ENCODE peak calls at places on chromosomes 16 and 17, in six cellular contexts. T is cardiac muscle cell, U is stomach, O is breast epithelium, Z is lower lobe of right lung, D is aorta. L is an unnamed sample.

GRCh38 chr17:5541610-5542202 is 42.6 kb downstream of the NLRP1 start:
- DNase-seq in T (no peak), U (no peak), O (no peak), Z (no peak), D (no peak), L (no peak)

GRCh38 chr17:81976332-81977210 is 858 bp upstream of the ASPSCR1 start:
- DNase-seq in T (no peak), U (peak; percentile 69), O (no peak), Z (peak; percentile 76), D (no peak), L (no peak)

GRCh38 chr16:89115216-89115949 is 21.7 kb downstream of the ACSF3 start:
- DNase-seq in T (no peak), U (peak; percentile 75), O (no peak), Z (peak; percentile 92), D (peak; percentile 85), L (no peak)

GRCh38 chr17:47694818-47695663 is 1.1 kb downstream of the TBKBP1 start:
- DNase-seq in T (peak; percentile 56), U (peak; percentile 61), O (no peak), Z (peak; percentile 84), D (no peak), L (no peak)

GRCh38 chr17:2075336-2076056 is 20.6 kb downstream of the HIC1 start:
- DNase-seq in T (peak; percentile 39), U (no peak), O (no peak), Z (no peak), D (no peak), L (no peak)

GRCh38 chr16:58847902-58848661 is 114.0 kb upstream of the GOT2 start:
- DNase-seq in T (no peak), U (no peak), O (no peak), Z (no peak), D (no peak), L (no peak)

GRCh38 chr17:83109386-83109785 is 30.0 kb downstream of the METRNL start:
- DNase-seq in T (no peak), U (no peak), O (no peak), Z (no peak), D (no peak), L (no peak)

GRCh38 chr17:5203908-5204294 is 12.2 kb upstream of the ZNF594 start:
- DNase-seq in T (no peak), U (no peak), O (no peak), Z (no peak), D (no peak), L (no peak)

GRCh38 chr17:58249270-58250133 is 11.1 kb downstream of the LPO start:
- DNase-seq in T (peak; percentile 70), U (peak; percentile 66), O (peak; percentile 63), Z (peak; percentile 80), D (peak; percentile 91), L (no peak)

GRCh38 chr17:57605734-57606105 is 139.4 kb downstream of the CCDC182 start:
- DNase-seq in T (peak; percentile 8), U (no peak), O (no peak), Z (no peak), D (no peak), L (no peak)

GRCh38 chr17:19664136-19664820 is 15.7 kb downstream of the ALDH3A2 start:
- DNase-seq in T (peak; percentile 61), U (peak; percentile 32), O (no peak), Z (peak; percentile 71), D (no peak), L (no peak)

GRCh38 chr16:578870-579405 is 9.2 kb downstream of the PIGQ start:
- DNase-seq in T (peak; percentile 86), U (peak; percentile 85), O (no peak), Z (peak; percentile 88), D (peak; percentile 85), L (peak; percentile 33)

GRCh38 chr16:51085271-51085670 is 65.8 kb downstream of the SALL1 start:
- DNase-seq in T (no peak), U (no peak), O (no peak), Z (no peak), D (no peak), L (no peak)

GRCh38 chr17:46949291-46950174 is 26.6 kb downstream of the GOSR2 start:
- DNase-seq in T (no peak), U (no peak), O (no peak), Z (no peak), D (no peak), L (no peak)

GRCh38 chr17:81831957-81832607 is 1.0 kb downstream of the MCRIP1 start:
- DNase-seq in T (no peak), U (no peak), O (no peak), Z (peak; percentile 67), D (no peak), L (no peak)

GRCh38 chr17:17774009-17774881 is 62.5 kb downstream of the SREBF1 start:
- DNase-seq in T (no peak), U (peak; percentile 80), O (peak; percentile 73), Z (no peak), D (no peak), L (no peak)

DNA sequence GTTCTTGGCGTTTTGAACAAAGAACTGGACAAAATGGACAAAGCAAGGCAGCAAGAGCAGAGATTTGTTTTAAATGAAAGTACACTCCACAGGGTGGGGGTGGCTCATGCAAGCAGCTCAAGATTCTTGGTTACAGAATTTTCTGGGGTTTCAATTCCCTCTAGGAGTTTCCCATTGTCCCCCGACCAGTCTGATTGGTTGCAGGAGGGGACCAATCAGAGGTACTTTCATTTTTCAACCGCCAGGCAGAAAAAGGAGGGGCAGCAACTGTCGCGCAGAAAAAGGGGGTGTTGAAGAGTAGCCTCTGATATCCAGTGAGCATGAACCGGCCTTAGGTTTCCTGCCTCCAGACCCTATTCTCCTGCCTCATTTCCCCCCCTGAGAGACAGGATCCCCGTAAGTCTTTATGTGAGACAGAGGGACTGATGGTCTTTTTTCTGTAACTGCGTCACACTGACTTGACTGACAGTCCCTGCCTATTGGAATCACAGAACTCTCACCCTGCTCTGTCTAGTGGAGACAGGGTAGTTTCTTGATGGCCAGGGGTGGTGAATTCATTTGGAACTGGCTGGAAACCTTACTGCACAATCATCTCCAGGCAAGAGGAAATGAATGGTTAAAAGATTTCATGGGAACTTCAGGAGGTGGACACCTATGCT is 59.4 kb upstream of the ALOX12 start:
- DNase-seq in T (no peak), U (no peak), O (no peak), Z (no peak), D (no peak), L (no peak)
- H3K27ac ChIP-seq in T (no peak overlapping the region), U (peak overlapping the region; percentile 73), O (no peak overlapping the region), Z (peak overlapping the region; percentile 68), D (no peak overlapping the region), L (peak overlapping the region; percentile 71)

GRCh38 chr17:67837965-67838364 is 12.7 kb downstream of the BPTF start:
- DNase-seq in T (no peak), U (no peak), O (no peak), Z (no peak), D (no peak), L (no peak)
- H3K27ac ChIP-seq in T (no peak overlapping the region), U (no peak overlapping the region), O (no peak overlapping the region), Z (no peak overlapping the region), D (no peak overlapping the region), L (no peak overlapping the region)

GRCh38 chr16:30184430-30185140 is 1.2 kb downstream of the CORO1A start:
- DNase-seq in T (no peak), U (peak; percentile 31), O (no peak), Z (peak; percentile 71), D (peak; percentile 74), L (peak; percentile 16)

GRCh38 chr16:30185683-30186421 is 2.5 kb downstream of the CORO1A start:
- DNase-seq in T (no peak), U (peak; percentile 63), O (no peak), Z (peak; percentile 84), D (peak; percentile 81), L (peak; percentile 41)

GRCh38 chr16:30185141-30185682 is 1.8 kb downstream of the CORO1A start:
- DNase-seq in T (no peak), U (no peak), O (no peak), Z (peak; percentile 47), D (peak; percentile 76), L (no peak)

GRCh38 chr16:30183961-30184429 is 593 bp downstream of the CORO1A start:
- DNase-seq in T (no peak), U (peak; percentile 53), O (no peak), Z (peak; percentile 63), D (peak; percentile 77), L (no peak)

GRCh38 chr16:30183236-30183960 is at the start of gene CORO1A:
- DNase-seq in T (peak; percentile 86), U (peak; percentile 86), O (peak; percentile 83), Z (peak; percentile 91), D (peak; percentile 94), L (peak; percentile 38)
- H3K27ac ChIP-seq in T (peak within 1 kb of the TSS; percentile 40), U (peak within 1 kb of the TSS; percentile 85), O (peak within 1 kb of the TSS; percentile 48), Z (peak within 1 kb of the TSS; percentile 78), D (peak within 1 kb of the TSS; percentile 31), L (peak within 1 kb of the TSS; percentile 74)

GRCh38 chr17:56543280-56543679 is 50.2 kb upstream of the NOG start:
- DNase-seq in T (peak; percentile 31), U (no peak), O (no peak), Z (no peak), D (no peak), L (no peak)

GRCh38 chr17:56549501-56549900 is 44.0 kb upstream of the NOG start:
- DNase-seq in T (no peak), U (no peak), O (no peak), Z (no peak), D (no peak), L (no peak)

GRCh38 chr17:56545056-56545455 is 48.4 kb upstream of the NOG start:
- DNase-seq in T (no peak), U (no peak), O (no peak), Z (no peak), D (no peak), L (no peak)

GRCh38 chr17:56545930-56546329 is 47.6 kb upstream of the NOG start:
- DNase-seq in T (no peak), U (no peak), O (no peak), Z (no peak), D (no peak), L (no peak)

DNA sequence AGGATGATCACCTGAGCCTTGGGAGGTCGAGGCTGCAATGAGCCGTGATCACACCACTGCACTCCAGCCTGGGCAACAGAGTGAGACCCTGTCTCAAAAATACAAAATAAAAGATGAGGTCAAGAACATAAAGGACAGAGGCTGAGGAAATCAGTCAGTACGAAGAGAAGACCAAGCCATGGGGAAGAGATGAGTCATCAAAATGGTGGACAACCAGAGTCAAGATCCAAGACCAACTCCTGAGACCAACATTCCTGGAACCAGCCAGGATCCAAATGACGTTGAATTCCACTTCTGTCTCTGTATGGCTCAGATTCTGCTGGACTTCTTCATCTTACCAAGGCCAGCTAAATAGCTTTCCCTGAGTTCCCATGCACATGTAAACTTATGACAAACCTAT is 44.8 kb upstream of the NOG start:
- DNase-seq in T (no peak), U (no peak), O (no peak), Z (no peak), D (no peak), L (no peak)
- H3K27ac ChIP-seq in T (no peak overlapping the region), U (no peak overlapping the region), O (no peak overlapping the region), Z (no peak overlapping the region), D (no peak overlapping the region), L (no peak overlapping the region)

GRCh38 chr16:28537964-28538732 is 626 bp downstream of the NUPR1 start:
- DNase-seq in T (no peak), U (peak; percentile 30), O (peak; percentile 62), Z (peak; percentile 55), D (no peak), L (no peak)
- H3K27ac ChIP-seq in T (no peak overlapping the region), U (peak overlapping the region; percentile 95), O (peak overlapping the region; percentile 99), Z (peak overlapping the region; percentile 92), D (peak overlapping the region; percentile 76), L (peak overlapping the region; percentile 47)

DNA sequence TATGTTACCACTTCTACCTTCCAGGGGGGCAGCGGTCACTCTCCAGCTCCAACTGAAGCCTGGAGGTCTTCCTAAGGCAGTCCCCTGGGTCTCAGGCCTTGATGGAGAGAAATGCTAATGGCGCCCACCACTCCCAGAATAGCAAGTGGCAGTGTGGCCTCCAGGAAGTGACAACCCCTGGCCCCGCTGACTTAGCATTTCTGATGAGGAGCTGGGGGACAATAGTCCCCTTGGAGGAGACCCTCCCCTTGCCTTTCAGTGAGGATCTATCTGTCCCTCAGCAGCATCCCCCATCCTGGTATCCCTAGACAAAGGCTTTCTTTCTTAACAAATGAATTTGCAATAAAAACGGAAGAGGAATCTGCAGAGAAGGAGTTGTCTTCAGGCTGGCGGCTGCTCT is 68.8 kb downstream of the LITAF start:
- DNase-seq in T (no peak), U (no peak), O (no peak), Z (no peak), D (no peak), L (no peak)
- H3K27ac ChIP-seq in T (no peak overlapping the region), U (no peak overlapping the region), O (no peak overlapping the region), Z (no peak overlapping the region), D (no peak overlapping the region), L (no peak overlapping the region)